ENCODE peak calls at places on chromosomes 5 and 9, in six cellular contexts. One of them, this sample, is unnamed.

GRCh38 chr5:143536364-143536763 is 132.9 kb upstream of the NR3C1 start:
- DNase-seq in breast epithelium: no peak
- DNase-seq in fibroblast of the aortic adventitia: peak; percentile 100
- DNase-seq in activated naive CD8-positive, alpha-beta T cell treated with anti-CD3 and anti-CD28 coated beads, Interleukin-2, amount 10 ng/mL, durations not matched to agents 7 days and 5 days: no peak
- DNase-seq in CD8-positive, alpha-beta T cell: no peak
- DNase-seq in stimulated activated naive B cell treated with anti-CD40 and anti-IgM and Interleukin-4, amounts not matched to agents 10 μg/mL and 1 μg/mL and 100 μg/mL, for 72 hours: no peak
- DNase-seq in this sample: peak; percentile 28

GRCh38 chr5:78699565-78700143 is 51.1 kb upstream of the LHFPL2 start:
- DNase-seq in stimulated activated naive B cell treated with anti-CD40 and anti-IgM and Interleukin-4, amounts not matched to agents 10 μg/mL and 1 μg/mL and 100 μg/mL, for 72 hours: no peak
- DNase-seq in breast epithelium: peak; percentile 85
- DNase-seq in activated naive CD8-positive, alpha-beta T cell treated with anti-CD3 and anti-CD28 coated beads, Interleukin-2, amount 10 ng/mL, durations not matched to agents 7 days and 5 days: no peak
- DNase-seq in fibroblast of the aortic adventitia: peak; percentile 90
- DNase-seq in CD8-positive, alpha-beta T cell: no peak
- DNase-seq in this sample: peak; percentile 92

GRCh38 chr9:119291554-119291953 is 77.7 kb downstream of the BRINP1 start:
- DNase-seq in CD8-positive, alpha-beta T cell: no peak
- DNase-seq in breast epithelium: no peak
- DNase-seq in fibroblast of the aortic adventitia: no peak
- DNase-seq in stimulated activated naive B cell treated with anti-CD40 and anti-IgM and Interleukin-4, amounts not matched to agents 10 μg/mL and 1 μg/mL and 100 μg/mL, for 72 hours: no peak
- DNase-seq in activated naive CD8-positive, alpha-beta T cell treated with anti-CD3 and anti-CD28 coated beads, Interleukin-2, amount 10 ng/mL, durations not matched to agents 7 days and 5 days: no peak
- DNase-seq in this sample: no peak

GRCh38 chr9:4097991-4098390 is 201.9 kb downstream of the GLIS3 start:
- DNase-seq in breast epithelium: no peak
- DNase-seq in CD8-positive, alpha-beta T cell: no peak
- DNase-seq in activated naive CD8-positive, alpha-beta T cell treated with anti-CD3 and anti-CD28 coated beads, Interleukin-2, amount 10 ng/mL, durations not matched to agents 7 days and 5 days: no peak
- DNase-seq in stimulated activated naive B cell treated with anti-CD40 and anti-IgM and Interleukin-4, amounts not matched to agents 10 μg/mL and 1 μg/mL and 100 μg/mL, for 72 hours: no peak
- DNase-seq in fibroblast of the aortic adventitia: no peak
- DNase-seq in this sample: no peak

GRCh38 chr5:179486596-179487051 is 63.7 kb upstream of the RUFY1 start:
- DNase-seq in fibroblast of the aortic adventitia: no peak
- DNase-seq in CD8-positive, alpha-beta T cell: no peak
- DNase-seq in breast epithelium: peak; percentile 18
- DNase-seq in stimulated activated naive B cell treated with anti-CD40 and anti-IgM and Interleukin-4, amounts not matched to agents 10 μg/mL and 1 μg/mL and 100 μg/mL, for 72 hours: no peak
- DNase-seq in activated naive CD8-positive, alpha-beta T cell treated with anti-CD3 and anti-CD28 coated beads, Interleukin-2, amount 10 ng/mL, durations not matched to agents 7 days and 5 days: no peak
- DNase-seq in this sample: no peak

GRCh38 chr9:34371886-34372597 is 4.7 kb downstream of the MYORG start:
- DNase-seq in fibroblast of the aortic adventitia: no peak
- DNase-seq in stimulated activated naive B cell treated with anti-CD40 and anti-IgM and Interleukin-4, amounts not matched to agents 10 μg/mL and 1 μg/mL and 100 μg/mL, for 72 hours: no peak
- DNase-seq in breast epithelium: no peak
- DNase-seq in CD8-positive, alpha-beta T cell: no peak
- DNase-seq in activated naive CD8-positive, alpha-beta T cell treated with anti-CD3 and anti-CD28 coated beads, Interleukin-2, amount 10 ng/mL, durations not matched to agents 7 days and 5 days: no peak
- DNase-seq in this sample: no peak

GRCh38 chr9:126507318-126508109 is 106.2 kb upstream of the LMX1B start:
- DNase-seq in CD8-positive, alpha-beta T cell: no peak
- DNase-seq in fibroblast of the aortic adventitia: no peak
- DNase-seq in activated naive CD8-positive, alpha-beta T cell treated with anti-CD3 and anti-CD28 coated beads, Interleukin-2, amount 10 ng/mL, durations not matched to agents 7 days and 5 days: no peak
- DNase-seq in breast epithelium: no peak
- DNase-seq in stimulated activated naive B cell treated with anti-CD40 and anti-IgM and Interleukin-4, amounts not matched to agents 10 μg/mL and 1 μg/mL and 100 μg/mL, for 72 hours: no peak
- DNase-seq in this sample: no peak

GRCh38 chr9:131500939-131501541 is 1.7 kb upstream of the POMT1 start:
- DNase-seq in activated naive CD8-positive, alpha-beta T cell treated with anti-CD3 and anti-CD28 coated beads, Interleukin-2, amount 10 ng/mL, durations not matched to agents 7 days and 5 days: peak; percentile 65
- DNase-seq in CD8-positive, alpha-beta T cell: peak; percentile 71
- DNase-seq in stimulated activated naive B cell treated with anti-CD40 and anti-IgM and Interleukin-4, amounts not matched to agents 10 μg/mL and 1 μg/mL and 100 μg/mL, for 72 hours: no peak
- DNase-seq in fibroblast of the aortic adventitia: peak; percentile 22
- DNase-seq in breast epithelium: no peak
- DNase-seq in this sample: no peak

GRCh38 chr9:99189887-99190596 is 31.7 kb downstream of the ALG2 start:
- DNase-seq in activated naive CD8-positive, alpha-beta T cell treated with anti-CD3 and anti-CD28 coated beads, Interleukin-2, amount 10 ng/mL, durations not matched to agents 7 days and 5 days: no peak
- DNase-seq in fibroblast of the aortic adventitia: no peak
- DNase-seq in CD8-positive, alpha-beta T cell: no peak
- DNase-seq in breast epithelium: no peak
- DNase-seq in stimulated activated naive B cell treated with anti-CD40 and anti-IgM and Interleukin-4, amounts not matched to agents 10 μg/mL and 1 μg/mL and 100 μg/mL, for 72 hours: no peak
- DNase-seq in this sample: no peak

GRCh38 chr9:6382681-6383080 is 30.3 kb upstream of the UHRF2 start:
- DNase-seq in stimulated activated naive B cell treated with anti-CD40 and anti-IgM and Interleukin-4, amounts not matched to agents 10 μg/mL and 1 μg/mL and 100 μg/mL, for 72 hours: no peak
- DNase-seq in breast epithelium: no peak
- DNase-seq in CD8-positive, alpha-beta T cell: no peak
- DNase-seq in fibroblast of the aortic adventitia: peak; percentile 65
- DNase-seq in activated naive CD8-positive, alpha-beta T cell treated with anti-CD3 and anti-CD28 coated beads, Interleukin-2, amount 10 ng/mL, durations not matched to agents 7 days and 5 days: no peak
- DNase-seq in this sample: no peak

GRCh38 chr5:150626853-150627276 is 13.6 kb upstream of the SYNPO start:
- DNase-seq in breast epithelium: peak; percentile 60
- DNase-seq in CD8-positive, alpha-beta T cell: no peak
- DNase-seq in fibroblast of the aortic adventitia: no peak
- DNase-seq in activated naive CD8-positive, alpha-beta T cell treated with anti-CD3 and anti-CD28 coated beads, Interleukin-2, amount 10 ng/mL, durations not matched to agents 7 days and 5 days: no peak
- DNase-seq in stimulated activated naive B cell treated with anti-CD40 and anti-IgM and Interleukin-4, amounts not matched to agents 10 μg/mL and 1 μg/mL and 100 μg/mL, for 72 hours: peak; percentile 12
- DNase-seq in this sample: no peak

GRCh38 chr9:128005938-128006337 is 25.1 kb upstream of the EEIG1 start:
- DNase-seq in stimulated activated naive B cell treated with anti-CD40 and anti-IgM and Interleukin-4, amounts not matched to agents 10 μg/mL and 1 μg/mL and 100 μg/mL, for 72 hours: no peak
- DNase-seq in CD8-positive, alpha-beta T cell: no peak
- DNase-seq in breast epithelium: peak; percentile 32
- DNase-seq in fibroblast of the aortic adventitia: no peak
- DNase-seq in activated naive CD8-positive, alpha-beta T cell treated with anti-CD3 and anti-CD28 coated beads, Interleukin-2, amount 10 ng/mL, durations not matched to agents 7 days and 5 days: no peak
- DNase-seq in this sample: no peak

GRCh38 chr5:5711112-5711511 is 288.6 kb downstream of the ICE1 start:
- DNase-seq in fibroblast of the aortic adventitia: no peak
- DNase-seq in stimulated activated naive B cell treated with anti-CD40 and anti-IgM and Interleukin-4, amounts not matched to agents 10 μg/mL and 1 μg/mL and 100 μg/mL, for 72 hours: no peak
- DNase-seq in breast epithelium: no peak
- DNase-seq in CD8-positive, alpha-beta T cell: no peak
- DNase-seq in activated naive CD8-positive, alpha-beta T cell treated with anti-CD3 and anti-CD28 coated beads, Interleukin-2, amount 10 ng/mL, durations not matched to agents 7 days and 5 days: no peak
- DNase-seq in this sample: no peak

GRCh38 chr5:149529463-149529862 is 21.8 kb downstream of the CSNK1A1 start:
- DNase-seq in stimulated activated naive B cell treated with anti-CD40 and anti-IgM and Interleukin-4, amounts not matched to agents 10 μg/mL and 1 μg/mL and 100 μg/mL, for 72 hours: no peak
- DNase-seq in CD8-positive, alpha-beta T cell: no peak
- DNase-seq in breast epithelium: no peak
- DNase-seq in activated naive CD8-positive, alpha-beta T cell treated with anti-CD3 and anti-CD28 coated beads, Interleukin-2, amount 10 ng/mL, durations not matched to agents 7 days and 5 days: no peak
- DNase-seq in fibroblast of the aortic adventitia: no peak
- DNase-seq in this sample: no peak

This sample was measured in Calu3.